ENCODE peak calls at places on chromosomes 6 and 20, in ten cellular contexts. F, P, I, D, E, W, R, M, O and J are unnamed samples.

GRCh38 chr20:29419378-29419777 is 1838.1 kb upstream of the DEFB115 start:
- DNase-seq in D (no peak), P (no peak), M (no peak), W (no peak), R (no peak), F (no peak), E (no peak), I (no peak), O (no peak), J (no peak)

GRCh38 chr6:80433010-80433665 is 326.7 kb downstream of the BCKDHB start:
- DNase-seq in I (no peak), D (no peak), F (no peak), O (no peak), R (no peak), M (no peak), E (no peak), P (no peak), W (no peak), J (no peak)

GRCh38 chr6:5175195-5175594 is 85.6 kb downstream of the LYRM4 start:
- DNase-seq in O (no peak), F (no peak), R (no peak), W (no peak), M (no peak), I (no peak), P (peak), E (no peak), D (no peak), J (no peak)

GRCh38 chr6:167295495-167296292 is 4.6 kb downstream of the UNC93A start:
- DNase-seq in P (no peak), F (no peak), E (no peak), R (no peak), W (no peak), M (no peak), O (no peak), I (no peak), D (no peak), J (no peak)

GRCh38 chr20:63234693-63235398 is 859 bp upstream of the BIRC7 start:
- DNase-seq in W (no peak), M (peak), R (peak), I (no peak), E (no peak), O (no peak), F (no peak), D (no peak), P (no peak), J (no peak)

GRCh38 chr6:148570456-148570855 is 176.4 kb upstream of the UST start:
- DNase-seq in M (no peak), R (no peak), D (no peak), P (no peak), I (no peak), E (no peak), O (no peak), F (no peak), W (no peak), J (no peak)

GRCh38 chr20:57618091-57618765 is 2.0 kb downstream of the ZBP1 start:
- DNase-seq in M (peak), E (no peak), R (no peak), D (no peak), W (no peak), F (no peak), O (peak), I (no peak), P (no peak), J (no peak)

GRCh38 chr6:43361269-43361668 is 8.2 kb downstream of the ZNF318 start:
- DNase-seq in F (no peak), D (no peak), M (no peak), O (no peak), I (no peak), W (no peak), E (no peak), P (no peak), R (no peak), J (no peak)

GRCh38 chr20:5171790-5172164 is 45.0 kb downstream of the CDS2 start:
- DNase-seq in R (no peak), I (no peak), E (no peak), W (no peak), F (no peak), M (no peak), P (no peak), O (no peak), D (no peak), J (no peak)

GRCh38 chr6:57221191-57221935 is 744 bp downstream of the RAB23 start:
- DNase-seq in O (peak), E (peak), R (peak), D (no peak), P (peak), W (peak), F (peak), I (peak), M (peak), J (no peak)

GRCh38 chr6:135251416-135251815 is 70.3 kb downstream of the MYB start:
- DNase-seq in O (no peak), F (no peak), R (no peak), I (peak), D (no peak), W (no peak), M (no peak), E (no peak), P (no peak), J (no peak)

GRCh38 chr20:4633379-4633778 is 88.3 kb upstream of the PRND start:
- DNase-seq in M (no peak), F (no peak), W (no peak), R (no peak), D (no peak), E (no peak), I (no peak), P (peak), O (no peak), J (no peak)

GRCh38 chr6:122400467-122401089 is 1.1 kb downstream of the HSF2 start:
- DNase-seq in P (peak), D (no peak), I (no peak), E (peak), M (no peak), W (no peak), R (no peak), F (no peak), O (no peak), J (no peak)

GRCh38 chr6:154457881-154458284 is 52.6 kb downstream of the CNKSR3 start:
- DNase-seq in F (no peak), P (no peak), D (no peak), E (no peak), R (no peak), M (no peak), W (no peak), O (no peak), I (peak), J (no peak)

GRCh38 chr6:3324262-3324942 is 65.7 kb downstream of the PSMG4 start:
- DNase-seq in P (peak), F (no peak), E (no peak), W (no peak), M (peak), R (no peak), I (no peak), D (peak), O (no peak), J (peak)

GRCh38 chr6:163338671-163339405 is 75.7 kb upstream of the QKI start:
- DNase-seq in E (no peak), P (no peak), D (no peak), I (no peak), M (peak), W (no peak), R (no peak), O (no peak), F (no peak), J (no peak)

GRCh38 chr6:142323377-142323776 is 21.6 kb downstream of the ADGRG6 start:
- DNase-seq in P (no peak), E (no peak), O (no peak), W (no peak), M (peak), I (peak), R (no peak), D (no peak), F (no peak), J (no peak)

GRCh38 chr6:38593419-38593818 is 46.3 kb downstream of the BTBD9 start:
- DNase-seq in R (no peak), I (no peak), E (no peak), W (no peak), D (no peak), P (peak), O (no peak), M (no peak), F (no peak), J (no peak)

GRCh38 chr6:155313602-155314091 is 637 bp downstream of the TFB1M start:
- DNase-seq in M (peak), F (no peak), O (no peak), R (no peak), P (peak), I (no peak), W (no peak), E (peak), D (peak), J (no peak)

GRCh38 chr6:45175272-45175671 is 152.9 kb upstream of the RUNX2 start:
- DNase-seq in R (no peak), O (no peak), I (no peak), F (no peak), D (no peak), M (no peak), W (no peak), P (no peak), E (no peak), J (no peak)